ENCODE peak calls at places on chromosome 18, in ten cellular contexts. S is Calu3; F is NCI-H446; U is EH; Y is NCI-H2081; A is activated naive CD4-positive, alpha-beta T cell treated with Interleukin-2 at 50 U/mL for 16 hours; N is SHP77; D is HFFc6; E is stimulated activated CD8-positive, alpha-beta memory T cell treated with anti-CD3 and anti-CD28 coated beads, Interleukin-7, amount 100 ng/mL, for 1 hour; H is stimulated activated CD4-positive, alpha-beta T cell treated with anti-CD3 and anti-CD28 coated beads, Interleukin-12 subunit alpha, Interleukin-12 subunit beta, amount 100 ng/mL, for 48 hours. M is an unnamed sample.

GRCh38 chr18:58911766-58912165 is 47.1 kb downstream of the ZNF532 start:
- DNase-seq in D (no peak), F (no peak), H (no peak), Y (no peak), U (peak), E (no peak), S (no peak), N (no peak), A (no peak), M (no peak)

GRCh38 chr18:49656098-49656591 is 94.3 kb downstream of the LIPG start:
- DNase-seq in H (no peak), E (no peak), N (no peak), F (no peak), A (no peak), D (peak), S (peak), U (peak), Y (no peak), M (peak)

GRCh38 chr18:55863876-55864275 is 275.9 kb upstream of the TCF4 start:
- DNase-seq in Y (no peak), E (no peak), N (no peak), H (no peak), U (peak), S (no peak), D (no peak), F (peak), A (no peak), M (no peak)

GRCh38 chr18:26555804-26556553 is 7.6 kb upstream of the KCTD1 start:
- DNase-seq in U (no peak), H (no peak), F (no peak), N (no peak), Y (no peak), E (no peak), S (no peak), D (no peak), A (no peak), M (no peak)

GRCh38 chr18:10040287-10041011 is 126.6 kb downstream of the VAPA start:
- DNase-seq in E (no peak), U (peak), H (no peak), D (no peak), S (no peak), A (no peak), Y (no peak), N (no peak), F (no peak), M (no peak)

GRCh38 chr18:24817150-24818068 is 357.0 kb downstream of the HRH4 start:
- DNase-seq in S (no peak), H (no peak), D (no peak), F (no peak), E (no peak), A (no peak), Y (no peak), U (no peak), N (no peak), M (no peak)

GRCh38 chr18:67359868-67360838 is 156.4 kb downstream of the DSEL start:
- DNase-seq in A (peak), D (peak), S (peak), Y (no peak), N (peak), E (no peak), H (peak), F (peak), U (peak), M (no peak)

GRCh38 chr18:13608791-13609552 is 117.4 kb downstream of the FAM210A start:
- DNase-seq in H (no peak), D (no peak), S (no peak), A (peak), Y (no peak), U (no peak), F (no peak), E (no peak), N (no peak), M (no peak)

GRCh38 chr18:36419913-36420531 is 122.5 kb downstream of the FHOD3 start:
- DNase-seq in F (no peak), D (peak), Y (no peak), A (no peak), S (peak), E (no peak), U (peak), N (peak), H (no peak), M (peak)

GRCh38 chr18:79634593-79634992 is 45.0 kb upstream of the CTDP1 start:
- DNase-seq in E (no peak), Y (no peak), F (no peak), S (no peak), D (no peak), U (no peak), N (no peak), H (no peak), A (no peak), M (no peak)

GRCh38 chr18:6741786-6742185 is 12.3 kb downstream of the ARHGAP28 start:
- DNase-seq in A (no peak), N (no peak), D (no peak), S (no peak), H (no peak), E (no peak), F (no peak), U (no peak), Y (no peak), M (no peak)

GRCh38 chr18:76960528-76961035 is 138.2 kb downstream of the ZNF236 start:
- DNase-seq in E (no peak), Y (no peak), U (no peak), S (no peak), D (no peak), N (no peak), H (no peak), A (no peak), F (no peak), M (no peak)

M was measured in NCI-H526.